ENCODE peak calls at places on chromosomes 2 and 18, in five cellular contexts. E is bronchial epithelial cell; I is NT2/D1; N is effector memory CD4-positive, alpha-beta T cell; S is transverse colon. O is an unnamed sample. For H3K36me3, the result is how much of the 10 kb centered on the place peaks cover.

GRCh38 chr2:101119431-101119830 is 31.8 kb downstream of the TBC1D8 start:
- DNase-seq in E (peak), I (no peak), N (no peak), S (no peak), O (no peak)

GRCh38 chr2:171957061-171957460 is 34.8 kb downstream of the HAT1 start:
- DNase-seq in E (no peak), I (no peak), N (no peak), S (no peak), O (peak)

GRCh38 chr2:217409939-217410820 is 550.3 kb upstream of the TNP1 start:
- DNase-seq in E (no peak), I (no peak), N (no peak), S (no peak), O (no peak)

GRCh38 chr2:133293544-133294270 is 274.6 kb downstream of the NCKAP5 start:
- DNase-seq in E (no peak), I (no peak), N (no peak), S (no peak), O (no peak)

GRCh38 chr2:98647636-98648035 is 39.2 kb downstream of the UNC50 start:
- DNase-seq in E (peak), I (no peak), N (no peak), S (no peak), O (no peak)

GRCh38 chr2:205747827-205748386 is 65.6 kb downstream of the NRP2 start:
- DNase-seq in E (no peak), I (no peak), N (no peak), S (no peak), O (peak)

GRCh38 chr2:229342376-229342775 is 71.3 kb upstream of the PID1 start:
- DNase-seq in E (peak), I (peak), N (no peak), S (peak), O (peak)

GRCh38 chr2:176134978-176135575 is 5.6 kb downstream of the HOXD8 start:
- DNase-seq in E (no peak), I (no peak), N (no peak), S (no peak), O (no peak)

GRCh38 chr2:217988014-217988839 is 14.6 kb downstream of the TNS1 start:
- DNase-seq in E (peak), I (peak), N (peak), S (peak), O (peak)

GRCh38 chr2:12587729-12588522 is 128.8 kb upstream of the TRIB2 start:
- DNase-seq in E (peak), I (no peak), N (no peak), S (peak), O (no peak)

GRCh38 chr2:225270861-225271260 is 128.6 kb upstream of the NYAP2 start:
- DNase-seq in E (peak), I (peak), N (no peak), S (no peak), O (no peak)

GRCh38 chr18:28108801-28109200 is 68.1 kb downstream of the CDH2 start:
- DNase-seq in E (peak), I (no peak), N (no peak), S (no peak), O (no peak)

GRCh38 chr18:13993730-13994129 is 78.4 kb upstream of the MC2R start:
- DNase-seq in E (no peak), I (no peak), N (no peak), S (no peak), O (no peak)

GRCh38 chr2:66851449-66851872 is 416.5 kb downstream of the MEIS1 start:
- DNase-seq in E (peak), I (no peak), N (no peak), S (peak), O (no peak)

GRCh38 chr2:238439912-238440311 is 13.2 kb downstream of the ASB1 start:
- DNase-seq in E (no peak), I (no peak), N (no peak), S (no peak), O (no peak)

GRCh38 chr2:186984966-186985365 is 136.0 kb upstream of the ZSWIM2 start:
- DNase-seq in E (no peak), I (no peak), N (no peak), S (no peak), O (no peak)

GRCh38 chr2:224160917-224161316 is 121.8 kb upstream of the SERPINE2 start:
- DNase-seq in E (peak), I (no peak), N (no peak), S (no peak), O (no peak)

GRCh38 chr2:231187736-231188505 is 10.5 kb upstream of the ARMC9 start:
- DNase-seq in E (no peak), I (no peak), N (no peak), S (no peak), O (no peak)

GRCh38 chr2:172234716-172235661 is 132.3 kb upstream of the DLX2 start:
- DNase-seq in E (no peak), I (no peak), N (no peak), S (peak), O (peak)

GRCh38 chr18:79047556-79048244 is 21.5 kb upstream of the ATP9B start:
- DNase-seq in E (no peak), I (no peak), N (no peak), S (no peak), O (no peak)

GRCh38 chr2:48717826-48718225 is 37.7 kb downstream of the LHCGR start:
- DNase-seq in E (no peak), I (no peak), N (no peak), S (no peak), O (no peak)

GRCh38 chr2:178777577-178777976 is 29.6 kb downstream of the TTN start:
- DNase-seq in E (no peak), I (no peak), N (no peak), S (no peak), O (no peak)

GRCh38 chr2:120939595-120940318 is 204.1 kb downstream of the GLI2 start:
- DNase-seq in E (peak), I (no peak), N (no peak), S (no peak), O (no peak)

GRCh38 chr2:199230091-199230490 is 227.6 kb downstream of the SATB2 start:
- DNase-seq in E (no peak), I (no peak), N (no peak), S (no peak), O (no peak)

GRCh38 chr18:8177330-8178016 is 431.8 kb upstream of the RAB12 start:
- DNase-seq in E (peak), I (no peak), N (no peak), S (no peak), O (no peak)

GRCh38 chr18:12026562-12026961 is 45.3 kb downstream of the IMPA2 start:
- DNase-seq in E (no peak), I (no peak), N (no peak), S (no peak), O (no peak)

GRCh38 chr2:43810888-43811287 is 27.8 kb downstream of the ABCG5 start:
- DNase-seq in E (no peak), I (no peak), N (no peak), S (no peak), O (no peak)

GRCh38 chr2:171515672-171516298 is 6.5 kb upstream of the CYBRD1 start:
- DNase-seq in E (peak), I (no peak), N (no peak), S (no peak), O (no peak)

DNA sequence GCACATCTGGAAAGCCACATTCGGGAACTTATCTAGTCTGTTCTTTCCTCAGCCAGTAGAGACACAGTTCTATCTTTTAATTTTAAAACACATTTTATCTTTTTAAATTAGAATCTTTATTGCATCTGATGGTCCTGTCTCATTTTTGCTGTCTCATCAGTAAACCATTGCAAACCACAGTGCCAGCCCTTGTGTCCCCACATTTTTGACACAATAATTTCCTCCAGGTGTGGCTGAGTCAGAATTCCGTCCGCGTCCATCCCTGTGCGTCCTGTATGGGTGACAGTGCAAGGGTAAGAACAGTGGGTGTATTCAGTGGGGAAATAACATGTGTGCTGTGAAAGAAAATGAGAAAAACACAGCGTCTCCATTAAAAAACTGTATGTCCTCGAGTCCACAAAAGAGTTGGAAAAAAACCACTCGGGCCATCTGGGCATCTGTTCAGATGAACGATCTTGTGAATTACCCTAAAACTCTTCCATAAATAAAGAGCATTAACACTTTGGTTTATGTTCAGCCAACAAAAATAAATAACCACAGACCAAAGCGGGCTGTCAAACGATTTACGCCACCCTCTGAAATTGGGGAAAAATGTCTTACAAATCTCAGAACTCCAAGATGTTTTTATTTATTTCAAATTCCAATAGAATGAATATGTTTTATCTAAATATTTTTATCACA is 137.3 kb downstream of the ZNF516 start:
- DNase-seq in E (no peak), I (no peak), N (no peak), S (no peak), O (no peak)
- H3K36me3 ChIP-seq in E (under half), I (under half), N (under half), S (under half), O (under half)

DNA sequence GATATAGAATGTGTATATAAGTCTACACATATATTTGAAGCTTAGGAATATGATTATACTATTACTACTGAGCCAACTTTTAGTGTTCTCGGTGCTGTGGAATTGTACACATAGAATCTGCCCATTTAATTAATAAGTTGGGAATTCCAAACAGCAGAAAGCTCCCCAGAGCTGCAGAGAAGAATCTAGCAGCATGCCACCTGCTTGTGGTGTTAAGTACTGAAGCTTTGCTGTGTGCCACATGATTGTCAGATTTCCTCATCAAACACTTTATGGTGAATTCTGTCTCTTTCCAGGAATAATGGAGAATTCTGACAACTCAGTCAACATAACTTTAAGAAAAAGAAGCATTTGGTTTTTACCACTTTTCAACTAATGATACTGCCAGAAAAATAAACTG is 117.8 kb downstream of the WDSUB1 start:
- DNase-seq in E (no peak), I (no peak), N (no peak), S (no peak), O (no peak)
- H3K36me3 ChIP-seq in E (under half), I (under half), N (under half), S (under half), O (under half)

GRCh38 chr2:146467425-146467824 is 1377.4 kb upstream of the ACVR2A start:
- DNase-seq in E (no peak), I (no peak), N (no peak), S (no peak), O (no peak)

GRCh38 chr2:146465460-146465859 is 1379.4 kb upstream of the ACVR2A start:
- DNase-seq in E (no peak), I (no peak), N (no peak), S (no peak), O (no peak)

DNA sequence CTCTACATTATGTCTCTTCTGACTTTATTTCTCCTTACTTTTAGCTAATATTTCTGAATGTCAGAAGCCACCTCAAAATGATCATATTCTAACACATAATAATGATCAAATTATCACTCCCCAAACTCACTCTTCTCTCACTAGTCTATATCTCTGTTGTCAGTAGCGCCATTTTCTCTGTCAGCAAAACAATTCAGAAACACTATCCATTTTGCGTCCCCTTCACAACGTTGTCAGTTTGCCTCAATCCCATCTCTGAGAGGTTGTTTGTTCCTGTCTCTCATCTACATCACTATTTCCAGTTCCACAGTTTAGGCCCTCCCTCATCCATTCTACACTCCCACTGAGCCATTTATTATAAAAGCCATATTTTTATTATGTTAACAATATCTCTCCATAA is 1376.3 kb upstream of the ACVR2A start:
- DNase-seq in E (no peak), I (no peak), N (no peak), S (no peak), O (no peak)
- H3K36me3 ChIP-seq in E (under half), I (under half), N (under half), S (under half), O (under half)

DNA sequence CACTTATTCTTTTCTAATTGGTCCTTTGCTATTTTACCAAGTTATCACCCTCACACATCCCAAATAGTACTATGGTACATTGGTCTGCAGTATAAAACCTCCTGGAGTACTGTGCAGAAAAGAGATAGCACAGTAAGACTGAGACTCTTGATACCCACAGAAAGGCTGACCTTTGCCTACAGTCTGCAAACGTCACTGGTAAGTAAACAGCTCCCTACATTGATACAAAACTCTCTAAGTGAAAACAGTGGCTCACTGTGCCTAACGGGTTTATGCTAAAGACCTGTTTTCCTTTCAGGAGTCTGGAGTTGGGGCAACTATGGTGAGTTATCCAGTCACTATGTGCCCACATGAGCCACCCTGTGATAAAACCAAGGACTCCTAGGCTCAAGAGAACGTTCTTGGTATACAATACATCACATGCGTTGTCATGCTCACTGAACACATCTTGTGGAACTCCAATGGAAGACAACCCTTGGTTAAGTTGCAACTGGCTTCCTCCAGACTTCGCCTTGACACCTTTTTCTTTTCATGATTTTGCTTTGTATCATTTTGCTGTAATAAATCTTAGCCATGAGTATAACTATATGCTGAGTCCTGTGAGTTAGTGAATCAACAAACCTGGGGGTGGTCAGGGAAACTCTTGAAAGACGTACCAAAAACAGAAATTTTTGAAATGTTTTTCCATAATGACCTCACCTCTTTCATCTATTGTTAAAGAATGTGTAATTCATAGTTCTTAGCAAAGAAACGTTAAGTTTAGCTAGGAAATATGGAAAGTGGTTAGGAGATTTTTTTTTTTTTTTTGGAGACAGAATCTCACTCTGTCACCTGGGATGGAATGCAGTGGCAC is 104.9 kb downstream of the C2orf74 start:
- DNase-seq in E (no peak), I (no peak), N (no peak), S (no peak), O (no peak)
- H3K36me3 ChIP-seq in E (under half), I (under half), N (under half), S (under half), O (under half)

DNA sequence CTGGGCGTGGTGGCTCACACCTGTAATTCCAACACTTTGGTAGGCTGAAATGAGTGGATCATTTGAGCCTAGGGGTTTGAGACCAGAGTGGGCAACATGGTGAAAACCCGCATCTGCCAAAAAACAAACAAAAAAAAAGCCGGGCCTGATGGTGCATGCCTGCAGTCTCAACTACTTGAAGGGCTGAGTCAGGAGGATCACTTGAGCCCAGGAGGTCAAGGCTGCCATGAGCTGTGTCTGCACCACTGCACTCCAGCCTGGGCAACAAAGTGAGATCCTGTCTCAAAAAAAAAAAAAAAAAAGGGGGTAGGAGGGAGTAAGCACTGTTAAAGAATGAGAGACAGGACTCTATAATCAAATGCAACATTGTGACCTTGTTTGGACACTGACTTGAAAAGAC is 54.6 kb downstream of the HDLBP start:
- DNase-seq in E (no peak), I (no peak), N (no peak), S (no peak), O (no peak)
- H3K36me3 ChIP-seq in E (under half), I (half or more), N (half or more), S (under half), O (half or more)

DNA sequence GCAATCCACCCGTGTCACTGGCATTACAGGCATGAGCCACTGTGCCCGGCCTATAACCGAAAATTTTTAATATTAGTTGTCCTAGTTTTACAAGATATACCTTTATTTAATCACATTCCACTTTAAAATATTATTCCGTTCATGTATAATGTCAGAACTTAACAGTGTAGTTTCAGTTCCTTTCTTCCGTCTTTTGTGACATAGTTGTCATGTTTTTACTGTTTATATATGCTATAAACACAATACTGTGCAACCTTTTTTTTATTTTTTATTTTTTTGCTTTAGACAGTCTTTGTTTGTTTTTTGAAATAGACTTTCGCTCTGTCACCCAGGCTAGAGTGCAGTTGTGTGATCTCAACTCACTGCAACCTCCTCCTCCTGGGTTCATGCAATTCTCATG is 129.5 kb upstream of the TTC27 start:
- DNase-seq in E (no peak), I (no peak), N (no peak), S (no peak), O (no peak)
- H3K36me3 ChIP-seq in E (under half), I (under half), N (half or more), S (under half), O (under half)

O was measured in H7.